ENCODE peak calls at places on chromosomes 4 and X, in five cellular contexts. J is tibial nerve, Q is K562, K is A549, Y is stomach. W is an unnamed sample.

GRCh38 chr4:38322709-38323108 is 341.3 kb upstream of the KLF3 start:
- DNase-seq in J (no peak), Q (peak; percentile 41), K (peak; percentile 36), Y (no peak), W (no peak)

GRCh38 chrX:77347572-77347971 is 99.6 kb upstream of the FGF16 start:
- DNase-seq in J (no peak), Q (no peak), K (no peak), Y (no peak), W (no peak)

GRCh38 chrX:2628751-2629315 is 62.3 kb upstream of the CD99 start:
- DNase-seq in J (no peak), Q (no peak), K (peak; percentile 32), Y (no peak), W (no peak)

GRCh38 chrX:124395145-124395858 is 48.9 kb downstream of the SH2D1A start:
- DNase-seq in J (no peak), Q (no peak), K (no peak), Y (no peak), W (no peak)

GRCh38 chr4:6568689-6569332 is 6.2 kb upstream of the MAN2B2 start:
- DNase-seq in J (no peak), Q (no peak), K (peak; percentile 44), Y (no peak), W (no peak)

GRCh38 chr4:46886711-46887110 is 22.3 kb downstream of the COX7B2 start:
- DNase-seq in J (no peak), Q (no peak), K (peak; percentile 11), Y (no peak), W (no peak)

GRCh38 chrX:26999634-27000033 is 463.5 kb downstream of the PPP4R3C start:
- DNase-seq in J (no peak), Q (no peak), K (no peak), Y (no peak), W (no peak)

GRCh38 chrX:150446995-150447394 is 83.9 kb downstream of the MAMLD1 start:
- DNase-seq in J (no peak), Q (no peak), K (no peak), Y (no peak), W (no peak)

GRCh38 chr4:16360694-16361262 is 134.5 kb upstream of the TAPT1 start:
- DNase-seq in J (no peak), Q (no peak), K (no peak), Y (no peak), W (no peak)

GRCh38 chrX:4243759-4244158 is 530.3 kb upstream of the PRKX start:
- DNase-seq in J (no peak), Q (no peak), K (no peak), Y (no peak), W (no peak)

GRCh38 chrX:46754450-46755075 is 4.4 kb downstream of the SLC9A7 start:
- DNase-seq in J (no peak), Q (no peak), K (no peak), Y (no peak), W (no peak)

GRCh38 chrX:123570011-123570590 is 162.8 kb downstream of the THOC2 start:
- DNase-seq in J (no peak), Q (no peak), K (no peak), Y (no peak), W (no peak)

GRCh38 chr4:82798168-82799005 is at the start of gene SCD5:
- DNase-seq in J (peak; percentile 59), Q (peak; percentile 83), K (peak; percentile 53), Y (peak; percentile 66), W (peak; percentile 64)

GRCh38 chrX:24055043-24055356 is 244 bp downstream of the EIF2S3 start:
- DNase-seq in J (no peak), Q (peak; percentile 54), K (no peak), Y (no peak), W (no peak)

DNA sequence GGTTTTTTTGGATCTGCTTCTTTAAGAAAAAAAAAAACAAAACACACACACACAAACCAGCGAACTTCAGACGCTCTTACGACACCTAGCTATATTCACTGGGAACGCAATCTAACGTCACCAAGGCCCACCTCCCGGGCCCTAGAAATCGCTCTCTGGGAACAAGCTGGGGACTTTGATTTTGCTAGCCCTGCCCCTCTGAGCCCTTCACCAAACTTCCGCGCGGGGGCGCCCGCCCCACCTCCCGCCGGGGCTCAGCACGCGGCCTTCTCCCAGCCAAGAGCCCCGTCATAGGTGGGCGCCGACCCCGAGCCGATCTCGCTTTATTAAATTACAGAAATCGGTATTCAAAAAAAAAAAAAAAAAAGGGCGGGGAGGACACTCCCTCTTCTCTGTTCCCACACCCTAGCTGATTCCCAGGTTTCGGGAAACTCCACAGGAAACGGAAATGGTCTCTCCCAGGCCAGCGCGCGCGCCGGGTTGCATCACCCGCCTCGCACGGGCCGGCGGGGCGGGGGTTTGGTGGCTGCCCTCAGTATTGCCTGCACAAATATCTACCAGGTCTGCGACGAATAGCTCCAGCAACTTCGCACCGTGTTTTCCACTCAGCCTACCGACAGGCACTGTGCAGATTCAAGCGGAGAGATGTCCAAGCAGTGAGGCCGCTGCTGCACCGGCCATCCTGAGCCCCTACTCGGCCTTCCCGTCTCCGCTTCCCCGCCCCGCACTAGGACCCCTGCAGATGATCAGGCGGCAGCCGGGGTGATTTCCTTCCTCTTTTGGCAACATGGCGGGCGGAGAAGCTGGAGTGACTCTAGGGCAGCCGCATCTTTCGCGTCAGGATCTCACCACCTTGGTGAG is at the start of gene EIF2S3:
- DNase-seq in J (peak; percentile 68), Q (peak; percentile 79), K (peak; percentile 98), Y (peak; percentile 89), W (peak; percentile 91)
- TF ChIP-seq EP300 in J (peak; percentile 61), Q (peak; percentile 20), K (no peak), Y (no peak), W (no peak)

DNA sequence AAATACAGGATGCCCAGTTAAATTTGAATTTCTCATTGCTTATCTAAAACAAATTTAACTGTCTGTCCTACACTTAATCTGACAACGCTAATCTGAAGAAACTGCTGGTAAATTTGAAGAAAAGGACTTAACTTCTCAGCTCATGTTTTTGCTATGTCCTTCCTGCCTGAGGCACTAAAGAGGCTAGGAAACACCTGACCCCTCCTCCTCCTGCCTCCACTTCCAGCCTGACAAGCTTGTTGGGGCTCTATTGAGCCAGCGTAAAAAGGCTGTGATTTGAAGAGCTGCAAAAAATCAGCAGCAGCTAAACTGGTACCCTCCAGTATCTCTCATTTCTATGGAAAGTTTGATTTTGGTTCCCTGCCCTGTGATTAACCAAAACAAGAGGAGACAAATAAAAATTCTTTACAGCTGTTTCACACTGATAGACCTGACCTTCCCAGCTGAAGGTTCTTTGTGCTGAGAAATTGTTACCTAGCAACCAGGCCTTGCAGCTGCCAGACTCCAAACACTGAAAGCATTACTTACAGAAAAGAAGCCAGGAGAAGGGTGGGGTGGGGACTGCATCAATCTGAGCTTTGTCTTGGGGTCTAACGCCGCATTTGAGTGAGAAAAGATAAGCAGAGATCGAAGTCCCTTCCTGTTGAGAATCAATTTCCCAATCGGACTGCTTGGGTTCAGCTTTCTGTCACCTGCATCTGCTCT is 34.9 kb downstream of the DCX start:
- DNase-seq in J (no peak), Q (no peak), K (no peak), Y (no peak), W (no peak)
- TF ChIP-seq EP300 in J (no peak), Q (no peak), K (no peak), Y (no peak), W (no peak)

GRCh38 chr4:1249148-1249730 is 309 bp upstream of the CTBP1 start:
- DNase-seq in J (peak; percentile 66), Q (peak; percentile 83), K (peak; percentile 88), Y (peak; percentile 90), W (peak; percentile 89)
- TF ChIP-seq EP300 in J (no peak), Q (no peak), K (no peak), Y (no peak), W (no peak)

GRCh38 chr4:148495463-148495862 is 53.2 kb upstream of the NR3C2 start:
- DNase-seq in J (no peak), Q (no peak), K (no peak), Y (no peak), W (no peak)

DNA sequence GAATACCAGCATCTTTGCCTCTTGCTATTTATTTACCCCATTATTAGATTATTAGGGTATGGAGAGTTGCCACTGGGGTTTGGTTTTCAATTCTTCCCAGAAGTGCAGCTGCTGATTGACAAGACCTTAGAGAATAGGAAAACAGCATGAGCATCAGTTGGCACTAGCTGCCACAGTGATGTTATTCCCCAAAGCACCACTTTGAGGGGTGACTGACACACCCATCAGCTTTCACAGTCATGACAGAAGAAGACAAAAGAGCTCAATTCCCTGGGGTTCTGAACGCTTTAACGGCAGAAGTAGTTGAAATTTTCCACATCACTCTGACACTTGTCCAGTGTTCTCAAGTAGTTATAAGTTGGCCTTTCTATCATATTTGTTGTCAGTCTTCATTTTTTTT is 55.0 kb upstream of the NR3C2 start:
- DNase-seq in J (no peak), Q (no peak), K (no peak), Y (no peak), W (no peak)
- TF ChIP-seq EP300 in J (no peak), Q (no peak), K (no peak), Y (no peak), W (no peak)

DNA sequence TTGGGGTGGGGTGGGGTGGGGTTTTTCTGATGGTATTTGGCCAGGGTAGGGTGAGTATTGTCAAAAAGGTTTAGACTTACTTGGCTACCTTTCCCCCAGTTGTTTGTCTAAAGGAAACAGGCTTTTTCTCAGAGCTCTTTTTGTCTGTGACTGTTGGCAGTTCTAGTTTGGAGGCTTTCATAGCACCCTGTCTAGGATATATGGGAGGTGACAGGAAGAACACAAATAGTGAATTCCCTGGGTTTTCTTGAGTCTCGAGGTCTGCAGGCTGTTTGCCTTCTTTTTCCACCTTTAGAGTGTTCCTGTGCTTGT is 13.5 kb downstream of the RPS6KA3 start:
- DNase-seq in J (no peak), Q (no peak), K (no peak), Y (no peak), W (no peak)
- TF ChIP-seq EP300 in J (no peak), Q (no peak), K (no peak), Y (no peak), W (no peak)

GRCh38 chr4:41014158-41014557 is 200.2 kb downstream of the APBB2 start:
- DNase-seq in J (no peak), Q (no peak), K (no peak), Y (no peak), W (no peak)
- TF ChIP-seq EP300 in J (no peak), Q (no peak), K (no peak), Y (no peak), W (no peak)

GRCh38 chrX:41010188-41010846 is 74.9 kb upstream of the USP9X start:
- DNase-seq in J (peak; percentile 77), Q (peak; percentile 68), K (peak; percentile 79), Y (peak; percentile 79), W (peak; percentile 76)
- TF ChIP-seq EP300 in J (peak; percentile 30), Q (peak; percentile 58), K (no peak), Y (no peak), W (no peak)

GRCh38 chr4:107213410-107213809 is 177.3 kb upstream of the DKK2 start:
- DNase-seq in J (no peak), Q (no peak), K (no peak), Y (no peak), W (no peak)

GRCh38 chr4:107216379-107216778 is 180.3 kb upstream of the DKK2 start:
- DNase-seq in J (no peak), Q (no peak), K (no peak), Y (no peak), W (no peak)

GRCh38 chr4:107212565-107212964 is 176.5 kb upstream of the DKK2 start:
- DNase-seq in J (no peak), Q (no peak), K (no peak), Y (no peak), W (no peak)

GRCh38 chr4:107213880-107214279 is 177.8 kb upstream of the DKK2 start:
- DNase-seq in J (no peak), Q (no peak), K (no peak), Y (no peak), W (no peak)

GRCh38 chr4:107215222-107215621 is 179.1 kb upstream of the DKK2 start:
- DNase-seq in J (no peak), Q (no peak), K (no peak), Y (no peak), W (no peak)
- TF ChIP-seq EP300 in J (no peak), Q (no peak), K (no peak), Y (no peak), W (no peak)

GRCh38 chrX:110346681-110347080 is 12.0 kb upstream of the RTL9 start:
- DNase-seq in J (no peak), Q (no peak), K (no peak), Y (peak; percentile 27), W (no peak)
- TF ChIP-seq EP300 in J (no peak), Q (no peak), K (no peak), Y (no peak), W (no peak)